ENCODE peak calls at places on chromosomes 5 and 9, in seven cellular contexts. A, M, Z, X, U, V and B are unnamed samples.
A peak's percentile ranks its signal among the peaks of the same experiment; 100 is the strongest.

GRCh38 chr5:36691241-36691640 is 84.8 kb downstream of the SLC1A3 start:
- DNase-seq in A (peak; percentile 43), U (no peak), X (peak; percentile 56), V (no peak), M (no peak), Z (no peak), B (no peak)

GRCh38 chr9:125744616-125745387 is 2.4 kb upstream of the PBX3 start:
- DNase-seq in U (peak; percentile 32), M (no peak), Z (peak; percentile 79), V (no peak), A (peak; percentile 56), X (peak; percentile 88), B (no peak)

GRCh38 chr5:107743357-107744000 is 72.7 kb upstream of the EFNA5 start:
- DNase-seq in U (peak; percentile 93), M (no peak), V (no peak), X (peak; percentile 13), A (peak; percentile 37), Z (peak; percentile 54), B (no peak)

GRCh38 chr9:78167356-78167755 is 68.5 kb upstream of the CEP78 start:
- DNase-seq in A (no peak), M (no peak), U (peak; percentile 60), Z (no peak), V (no peak), X (no peak), B (no peak)

GRCh38 chr5:124395287-124395686 is 351.2 kb downstream of the ZNF608 start:
- DNase-seq in U (no peak), M (peak; percentile 14), V (peak; percentile 85), Z (no peak), A (no peak), X (no peak), B (no peak)

GRCh38 chr9:121656941-121657340 is 5.5 kb downstream of the DAB2IP start:
- DNase-seq in U (no peak), M (no peak), A (no peak), V (no peak), Z (no peak), X (no peak), B (no peak)

GRCh38 chr5:170597876-170598275 is 94.1 kb downstream of the KCNIP1 start:
- DNase-seq in M (no peak), U (no peak), V (no peak), Z (no peak), A (peak; percentile 8), X (peak; percentile 34), B (no peak)

GRCh38 chr9:91680998-91681397 is 257.4 kb upstream of the NFIL3 start:
- DNase-seq in U (no peak), Z (no peak), X (no peak), A (no peak), M (no peak), V (no peak), B (no peak)

GRCh38 chr9:99405369-99405768 is 183.3 kb downstream of the SEC61B start:
- DNase-seq in U (no peak), V (no peak), M (no peak), Z (no peak), A (no peak), X (no peak), B (no peak)

GRCh38 chr9:89418882-89419641 is 78.9 kb downstream of the SEMA4D start:
- DNase-seq in V (no peak), A (no peak), M (no peak), X (no peak), Z (no peak), U (no peak), B (no peak)

GRCh38 chr5:77957-78804 is 13.8 kb upstream of the PLEKHG4B start:
- DNase-seq in V (peak; percentile 75), M (no peak), A (peak; percentile 52), Z (peak; percentile 24), U (peak; percentile 69), X (peak; percentile 54), B (no peak)

GRCh38 chr5:116472274-116472673 is 102.3 kb downstream of the SEMA6A start:
- DNase-seq in A (no peak), M (no peak), Z (no peak), U (peak; percentile 8), X (no peak), V (no peak), B (no peak)

GRCh38 chr5:25419684-25420083 is 774.9 kb upstream of the CDH10 start:
- DNase-seq in V (no peak), M (no peak), Z (no peak), A (no peak), X (no peak), U (no peak), B (no peak)
- H3K4me3 ChIP-seq in V (no peak overlapping the region), M (no peak overlapping the region), Z (no peak overlapping the region), A (no peak overlapping the region), X (no peak overlapping the region), U (no peak overlapping the region), B (no peak overlapping the region)

GRCh38 chr9:135251996-135252760 is 164.7 kb downstream of the OLFM1 start:
- DNase-seq in X (no peak), A (no peak), M (no peak), U (no peak), Z (no peak), V (no peak), B (no peak)

GRCh38 chr9:135249711-135250110 is 162.2 kb downstream of the OLFM1 start:
- DNase-seq in M (no peak), Z (no peak), U (no peak), A (no peak), V (no peak), X (no peak), B (no peak)

GRCh38 chr9:135253305-135254004 is 166.0 kb downstream of the OLFM1 start:
- DNase-seq in U (no peak), Z (no peak), A (no peak), X (no peak), V (peak; percentile 68), M (no peak), B (no peak)

GRCh38 chr9:135252980-135253304 is 165.5 kb downstream of the OLFM1 start:
- DNase-seq in X (no peak), Z (no peak), V (peak; percentile 29), A (no peak), M (no peak), U (no peak), B (no peak)

DNA sequence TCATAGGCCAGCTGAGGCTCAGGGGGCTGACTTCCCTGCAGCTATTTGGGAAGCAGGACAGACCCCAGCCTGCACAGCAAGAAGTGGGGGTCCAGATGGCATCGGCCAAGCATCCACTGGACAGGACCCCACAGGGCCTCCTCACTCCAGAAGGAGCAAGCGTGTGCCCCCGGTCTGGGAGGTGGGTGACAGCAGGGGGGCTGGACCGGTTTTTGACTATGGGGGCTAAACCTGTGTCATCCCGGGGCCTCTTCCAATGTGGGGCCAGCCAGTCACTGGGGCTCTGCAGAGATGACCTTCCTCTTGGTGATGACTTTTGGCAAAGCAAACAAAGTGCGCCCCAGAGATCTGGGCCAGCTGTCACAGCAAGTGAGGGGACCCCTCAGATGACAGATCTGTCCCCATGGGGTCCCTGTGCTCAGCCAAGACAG is 163.9 kb downstream of the OLFM1 start:
- DNase-seq in U (no peak), X (no peak), Z (no peak), M (no peak), V (no peak), A (no peak), B (no peak)
- H3K4me3 ChIP-seq in U (no peak overlapping the region), X (no peak overlapping the region), Z (no peak overlapping the region), M (no peak overlapping the region), V (no peak overlapping the region), A (no peak overlapping the region), B (no peak overlapping the region)

GRCh38 chr5:32767948-32768427 is 56.9 kb downstream of the NPR3 start:
- DNase-seq in M (peak; percentile 18), Z (peak; percentile 99), A (peak; percentile 99), V (no peak), U (peak; percentile 99), X (peak; percentile 99), B (peak; percentile 35)
- H3K4me3 ChIP-seq in M (no peak overlapping the region), Z (no peak overlapping the region), A (no peak overlapping the region), V (no peak overlapping the region), U (no peak overlapping the region), X (no peak overlapping the region), B (no peak overlapping the region)

DNA sequence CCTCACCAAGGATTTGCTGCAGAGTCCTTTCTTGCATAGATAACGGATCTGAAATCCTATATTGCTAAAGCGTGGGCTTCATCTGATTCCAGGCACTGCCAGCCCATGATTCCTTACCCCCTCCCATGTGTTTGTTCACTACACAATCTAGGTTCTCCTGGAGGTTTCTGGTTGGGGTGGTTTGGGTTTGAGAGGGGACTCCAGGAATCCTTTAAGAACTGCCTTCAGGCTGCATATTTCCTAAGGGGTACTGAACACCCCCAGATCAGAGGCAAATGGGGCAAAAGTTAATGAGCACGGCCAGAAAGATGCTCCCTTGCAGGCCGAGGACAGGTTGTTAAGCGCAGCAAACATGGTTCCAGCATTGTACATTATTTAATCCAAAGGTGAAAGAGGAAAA is 9.8 kb downstream of the NR2F1 start:
- DNase-seq in M (no peak), U (no peak), Z (no peak), A (no peak), X (no peak), V (no peak), B (no peak)
- H3K4me3 ChIP-seq in M (no peak overlapping the region), U (no peak overlapping the region), Z (no peak overlapping the region), A (no peak overlapping the region), X (no peak overlapping the region), V (no peak overlapping the region), B (no peak overlapping the region)

GRCh38 chr9:13090588-13090987 is 188.9 kb downstream of the MPDZ start:
- DNase-seq in U (no peak), Z (no peak), V (no peak), A (no peak), X (no peak), M (no peak), B (no peak)
- H3K4me3 ChIP-seq in U (no peak overlapping the region), Z (no peak overlapping the region), V (no peak overlapping the region), A (no peak overlapping the region), X (no peak overlapping the region), M (no peak overlapping the region), B (peak overlapping the region; percentile 24)

GRCh38 chr5:90641528-90641927 is 82.9 kb downstream of the ADGRV1 start:
- DNase-seq in Z (no peak), V (no peak), X (no peak), A (no peak), U (no peak), M (no peak), B (no peak)
- H3K4me3 ChIP-seq in Z (no peak overlapping the region), V (no peak overlapping the region), X (no peak overlapping the region), A (no peak overlapping the region), U (no peak overlapping the region), M (no peak overlapping the region), B (no peak overlapping the region)

GRCh38 chr5:126354857-126355731 is 68.1 kb upstream of the GRAMD2B start:
- DNase-seq in M (no peak), V (no peak), X (no peak), U (peak; percentile 44), A (no peak), Z (no peak), B (no peak)
- H3K4me3 ChIP-seq in M (no peak overlapping the region), V (no peak overlapping the region), X (no peak overlapping the region), U (peak overlapping the region; percentile 61), A (no peak overlapping the region), Z (no peak overlapping the region), B (no peak overlapping the region)